ENCODE peak calls at places on chromosomes 3 and 15, in ten cellular contexts. I is neural progenitor cell, W is ovary, N is psoas muscle, L is tibial artery, J is lower lobe of right lung, K is sigmoid colon, H is left lung, D is RWPE2, V is pancreas. O is an unnamed sample.

GRCh38 chr3:149128856-149129255 is 582 bp upstream of the HPS3 start:
- DNase-seq in H (no peak), N (no peak), L (no peak), I (no peak), K (no peak), V (no peak), D (no peak), J (no peak), W (no peak), O (no peak)

GRCh38 chr3:11477286-11477935 is 166.3 kb downstream of the VGLL4 start:
- DNase-seq in H (no peak), W (peak; percentile 45), N (no peak), V (no peak), K (peak; percentile 72), I (peak; percentile 34), L (no peak), D (no peak), J (no peak), O (peak; percentile 77)

GRCh38 chr3:43323541-43323940 is 37.2 kb downstream of the SNRK start:
- DNase-seq in D (no peak), J (no peak), N (no peak), I (no peak), K (no peak), L (no peak), W (no peak), H (no peak), V (no peak), O (no peak)

GRCh38 chr3:57998366-57999283 is 9.6 kb upstream of the FLNB start:
- DNase-seq in V (no peak), J (no peak), W (no peak), I (no peak), L (no peak), D (no peak), K (no peak), H (no peak), N (no peak), O (no peak)

GRCh38 chr3:127457094-127457475 is 133.4 kb downstream of the TPRA1 start:
- DNase-seq in N (peak; percentile 46), W (peak; percentile 38), H (peak; percentile 36), J (no peak), D (peak; percentile 84), V (no peak), K (peak; percentile 63), L (peak; percentile 25), I (peak; percentile 73), O (peak; percentile 51)

GRCh38 chr3:42934910-42935309 is 29.0 kb downstream of the ZNF662 start:
- DNase-seq in W (no peak), J (no peak), H (no peak), I (no peak), V (no peak), K (no peak), L (no peak), D (no peak), N (no peak), O (no peak)

GRCh38 chr3:187841552-187841951 is 96.3 kb upstream of the BCL6 start:
- DNase-seq in V (no peak), D (no peak), J (no peak), I (peak; percentile 69), H (no peak), L (no peak), W (no peak), K (no peak), N (no peak), O (peak; percentile 37)

GRCh38 chr3:160450846-160451245 is 1.3 kb upstream of the TRIM59 start:
- DNase-seq in W (no peak), N (no peak), J (no peak), H (no peak), D (no peak), I (no peak), V (no peak), L (no peak), K (no peak), O (peak; percentile 47)

GRCh38 chr3:174949523-174949922 is 90.4 kb downstream of the NAALADL2 start:
- DNase-seq in V (no peak), K (no peak), L (no peak), D (no peak), J (no peak), H (no peak), N (no peak), I (no peak), W (no peak), O (no peak)

GRCh38 chr3:150699068-150699635 is 4.6 kb downstream of the ERICH6 start:
- DNase-seq in J (no peak), H (no peak), N (no peak), V (no peak), K (no peak), W (no peak), L (peak; percentile 26), D (no peak), I (no peak), O (peak; percentile 59)

GRCh38 chr3:124812291-124813265 is 74.6 kb downstream of the ITGB5 start:
- DNase-seq in W (peak; percentile 72), K (peak; percentile 90), H (peak; percentile 67), I (no peak), L (peak; percentile 86), D (no peak), V (no peak), J (no peak), N (peak; percentile 72), O (no peak)

GRCh38 chr3:8482263-8482662 is 19.4 kb upstream of the LMCD1 start:
- DNase-seq in L (no peak), V (no peak), J (no peak), N (no peak), K (no peak), W (no peak), I (no peak), D (no peak), H (no peak), O (no peak)

GRCh38 chr3:8480699-8481098 is 20.9 kb upstream of the LMCD1 start:
- DNase-seq in N (no peak), V (no peak), L (no peak), H (no peak), I (peak; percentile 12), K (no peak), D (no peak), J (no peak), W (no peak), O (no peak)

GRCh38 chr3:8482960-8483665 is 18.5 kb upstream of the LMCD1 start:
- DNase-seq in K (peak; percentile 75), I (no peak), V (peak; percentile 54), N (peak; percentile 73), J (peak; percentile 55), D (peak; percentile 58), H (peak; percentile 74), W (peak; percentile 82), L (peak; percentile 72), O (peak; percentile 61)

GRCh38 chr3:8484409-8485140 is 17.0 kb upstream of the LMCD1 start:
- DNase-seq in D (no peak), H (no peak), L (no peak), N (no peak), J (no peak), V (no peak), W (no peak), K (no peak), I (no peak), O (no peak)

DNA sequence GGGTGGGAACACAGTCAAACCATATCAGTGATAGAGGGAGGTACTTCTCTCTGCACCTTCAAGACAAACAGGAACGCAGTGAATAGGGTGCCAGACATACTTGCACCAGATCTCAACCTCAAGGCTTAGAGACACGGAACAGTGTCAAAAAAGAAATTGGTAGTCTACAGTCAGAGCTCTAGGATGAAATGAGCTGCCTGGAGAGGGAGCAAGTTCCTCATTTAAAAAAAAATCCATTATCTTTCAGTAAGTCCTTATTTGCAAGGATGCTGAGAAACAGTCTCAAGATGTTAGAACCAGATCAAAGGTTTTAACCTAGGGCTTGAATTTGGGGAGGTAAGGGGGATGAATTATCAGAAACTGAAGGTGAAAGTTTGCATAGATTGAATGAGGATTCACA is 20.2 kb upstream of the LMCD1 start:
- DNase-seq in I (no peak), K (no peak), N (no peak), J (no peak), W (no peak), D (no peak), V (no peak), L (no peak), H (no peak), O (no peak)
- TF ChIP-seq CTCF in I (no peak), K (no peak), N (peak; percentile 25), J (no peak), W (no peak), D (no peak), V (no peak), L (no peak), H (no peak), O (peak; percentile 14)

GRCh38 chr3:122988507-122988906 is 39.1 kb downstream of the SEMA5B start:
- DNase-seq in J (no peak), I (no peak), N (no peak), D (no peak), K (no peak), V (no peak), H (no peak), W (no peak), L (no peak), O (no peak)
- H3K4me1 ChIP-seq in J (no peaks in the 10 kb centered on the region), I (peaks cover 68% of the 10 kb centered on the region), N (no peaks in the 10 kb centered on the region), D (no peaks in the 10 kb centered on the region), K (no peaks in the 10 kb centered on the region), V (no peaks in the 10 kb centered on the region), H (no peaks in the 10 kb centered on the region), W (no peaks in the 10 kb centered on the region), L (no peaks in the 10 kb centered on the region), O (no peaks in the 10 kb centered on the region)

GRCh38 chr3:118526758-118527526 is 507.7 kb downstream of the IGSF11 start:
- DNase-seq in N (no peak), W (no peak), K (no peak), V (no peak), D (no peak), H (no peak), J (no peak), I (no peak), L (no peak), O (peak; percentile 12)

GRCh38 chr3:118527527-118528044 is 507.1 kb downstream of the IGSF11 start:
- DNase-seq in J (no peak), K (no peak), H (no peak), D (no peak), N (no peak), I (no peak), V (no peak), W (no peak), L (no peak), O (no peak)

GRCh38 chr3:118529554-118529953 is 505.1 kb downstream of the IGSF11 start:
- DNase-seq in V (no peak), D (no peak), H (no peak), I (no peak), J (no peak), W (no peak), N (no peak), L (no peak), K (no peak), O (no peak)

GRCh38 chr3:118534519-118534918 is 500.1 kb downstream of the IGSF11 start:
- DNase-seq in J (no peak), W (no peak), H (no peak), K (no peak), I (no peak), D (no peak), V (no peak), N (no peak), L (no peak), O (no peak)

GRCh38 chr3:118530350-118530922 is 504.2 kb downstream of the IGSF11 start:
- DNase-seq in L (no peak), D (no peak), I (no peak), K (no peak), N (no peak), W (no peak), V (no peak), J (no peak), H (no peak), O (no peak)
- H3K27ac ChIP-seq in L (no peak overlapping the region), D (no peak overlapping the region), I (no peak overlapping the region), K (no peak overlapping the region), N (no peak overlapping the region), W (no peak overlapping the region), V (no peak overlapping the region), J (no peak overlapping the region), H (no peak overlapping the region), O (no peak overlapping the region)

GRCh38 chr15:60444289-60444912 is 34.5 kb downstream of the ICE2 start:
- DNase-seq in N (no peak), K (no peak), L (no peak), I (no peak), J (no peak), W (no peak), V (no peak), H (no peak), D (no peak), O (no peak)
- TF ChIP-seq CTCF in N (peak; percentile 65), K (no peak), L (peak; percentile 73), I (peak; percentile 46), J (peak; percentile 59), W (peak; percentile 14), V (peak; percentile 16), H (peak; percentile 39), D (peak; percentile 99), O (peak; percentile 86)

O was measured in foreskin keratinocyte.